ENCODE peak calls at places on chromosomes 2 and 18, in eight cellular contexts. V is stimulated activated naive CD8-positive, alpha-beta T cell treated with anti-CD3 and anti-CD28 coated beads, Interleukin-15, amount 100 ng/mL, for 72 hours; R is T-helper 22 cell; G is head of caudate nucleus; B is activated T-cell treated with anti-CD3 and anti-CD28 coated beads, Interleukin-2, amount 50 U/mL, for 72 hours; S is stimulated activated CD4-positive, alpha-beta T cell treated with anti-CD3 and anti-CD28 coated beads, Interleukin-1b, Interleukin-23, amount 100 ng/mL, for 48 hours; Q is RWPE1; Z is HT1080. X is an unnamed sample.
A peak's percentile ranks its signal among the peaks of the same experiment; 100 is the strongest.

GRCh38 chr2:217691516-217691915 is 311.3 kb downstream of the TNS1 start:
- DNase-seq in Z (no peak), S (no peak), R (no peak), G (no peak), Q (no peak), V (no peak), B (no peak), X (no peak)

GRCh38 chr18:35028556-35028955 is 12.7 kb upstream of the MAPRE2 start:
- DNase-seq in Z (no peak), G (no peak), V (no peak), S (no peak), R (no peak), Q (no peak), B (no peak), X (no peak)

GRCh38 chr2:178208817-178209216 is 14.5 kb downstream of the OSBPL6 start:
- DNase-seq in G (no peak), S (no peak), B (no peak), R (no peak), Z (no peak), Q (no peak), V (no peak), X (no peak)

GRCh38 chr2:209762564-209762963 is 9.1 kb upstream of the UNC80 start:
- DNase-seq in B (no peak), G (no peak), Z (peak; percentile 21), S (no peak), V (no peak), Q (peak; percentile 7), R (no peak), X (no peak)

GRCh38 chr2:209463835-209464234 is 40.0 kb downstream of the MAP2 start:
- DNase-seq in V (no peak), Q (no peak), S (no peak), B (no peak), R (no peak), G (no peak), Z (no peak), X (no peak)

GRCh38 chr18:8816233-8816632 is 110.9 kb downstream of the MTCL1 start:
- DNase-seq in Q (no peak), S (no peak), B (no peak), G (no peak), V (no peak), Z (no peak), R (no peak), X (no peak)

GRCh38 chr2:69597105-69597504 is 46.4 kb downstream of the AAK1 start:
- DNase-seq in R (no peak), V (no peak), S (no peak), B (no peak), G (no peak), Z (no peak), Q (no peak), X (no peak)

GRCh38 chr2:65380243-65380642 is 52.2 kb downstream of the SPRED2 start:
- DNase-seq in R (no peak), V (no peak), S (no peak), G (no peak), Q (no peak), Z (no peak), B (no peak), X (no peak)

GRCh38 chr18:64258111-64258650 is 109.3 kb upstream of the LINC00305 start:
- DNase-seq in V (no peak), Z (peak; percentile 76), S (no peak), Q (no peak), G (no peak), R (no peak), B (no peak), X (no peak)

GRCh38 chr18:37294951-37295350 is 270.6 kb downstream of the CELF4 start:
- DNase-seq in B (peak; percentile 3), S (no peak), V (no peak), R (no peak), G (no peak), Z (peak; percentile 27), Q (no peak), X (no peak)

GRCh38 chr2:79099140-79099686 is 11.4 kb upstream of the REG1B start:
- DNase-seq in B (no peak), Z (peak; percentile 5), R (no peak), Q (no peak), V (no peak), S (no peak), G (no peak), X (no peak)

X was measured in GM13977.